ENCODE peak calls at places on chromosome 3, in ten cellular contexts. J, H, R, U, Z, W, L, I, Y and P are unnamed samples. For H3K4me1, the result is how much of the 10 kb centered on the place peaks cover.

GRCh38 chr3:60202052-60202753 is 1049.0 kb downstream of the FHIT start:
- DNase-seq in Z (no peak), H (no peak), I (no peak), W (no peak), R (no peak), U (no peak), J (no peak), Y (no peak), L (no peak), P (no peak)

GRCh38 chr3:108698461-108698860 is 58.7 kb downstream of the RETNLB start:
- DNase-seq in L (no peak), R (no peak), H (no peak), W (no peak), I (no peak), Y (no peak), J (no peak), Z (no peak), U (no peak), P (no peak)

GRCh38 chr3:161884830-161885229 is 388.2 kb downstream of the OTOL1 start:
- DNase-seq in W (no peak), Y (no peak), I (no peak), L (no peak), R (no peak), U (no peak), Z (no peak), H (no peak), J (no peak), P (no peak)

GRCh38 chr3:39491733-39492350 is 24.4 kb downstream of the MOBP start:
- DNase-seq in I (no peak), W (no peak), H (no peak), Z (no peak), L (no peak), Y (no peak), J (no peak), R (no peak), U (no peak), P (no peak)

GRCh38 chr3:189766416-189766815 is 135.2 kb downstream of the TP63 start:
- DNase-seq in W (no peak), H (no peak), L (no peak), Z (no peak), J (no peak), I (no peak), Y (no peak), U (no peak), R (no peak), P (no peak)

GRCh38 chr3:140545756-140546155 is 132.1 kb upstream of the TRIM42 start:
- DNase-seq in L (no peak), H (no peak), Z (no peak), Y (no peak), I (no peak), J (no peak), W (no peak), U (no peak), R (no peak), P (no peak)

GRCh38 chr3:8938021-8938420 is 25.3 kb downstream of the RAD18 start:
- DNase-seq in R (no peak), L (no peak), J (no peak), U (no peak), Z (no peak), I (no peak), H (peak), Y (no peak), W (no peak), P (no peak)

GRCh38 chr3:64501298-64501906 is 186.4 kb downstream of the ADAMTS9 start:
- DNase-seq in R (no peak), L (no peak), H (peak), U (no peak), J (no peak), I (no peak), W (no peak), Z (no peak), Y (no peak), P (no peak)

GRCh38 chr3:36540898-36541518 is 160.7 kb downstream of the STAC start:
- DNase-seq in R (peak), Y (no peak), I (no peak), H (peak), Z (no peak), W (no peak), J (no peak), U (no peak), L (no peak), P (no peak)

GRCh38 chr3:10556312-10556711 is 50.9 kb upstream of the ATP2B2 start:
- DNase-seq in L (no peak), I (no peak), U (no peak), R (peak), W (no peak), Y (no peak), H (no peak), Z (no peak), J (no peak), P (no peak)

GRCh38 chr3:7917443-7918151 is 584.0 kb upstream of the LMCD1 start:
- DNase-seq in W (no peak), I (no peak), J (no peak), H (no peak), R (no peak), Y (no peak), L (no peak), Z (no peak), U (no peak), P (no peak)

GRCh38 chr3:194080473-194080872 is 55.5 kb upstream of the HES1 start:
- DNase-seq in H (no peak), W (peak), U (no peak), I (no peak), L (no peak), Y (no peak), J (no peak), Z (peak), R (no peak), P (no peak)
- H3K4me1 ChIP-seq in H (under half), W (under half), U (under half), I (under half), L (under half), Y (under half), J (under half), Z (under half), R (under half), P (under half)

GRCh38 chr3:195153653-195154052 is 117.3 kb downstream of the XXYLT1 start:
- DNase-seq in W (no peak), Y (no peak), U (no peak), L (no peak), R (no peak), H (peak), Z (no peak), J (no peak), I (no peak), P (no peak)

GRCh38 chr3:195154111-195154791 is 116.7 kb downstream of the XXYLT1 start:
- DNase-seq in Y (no peak), U (no peak), I (no peak), R (no peak), L (no peak), H (peak), W (no peak), Z (no peak), J (no peak), P (no peak)

GRCh38 chr3:195151402-195151801 is 119.6 kb downstream of the XXYLT1 start:
- DNase-seq in J (no peak), I (no peak), W (no peak), L (no peak), R (no peak), U (no peak), Z (no peak), Y (no peak), H (no peak), P (no peak)

GRCh38 chr3:195151866-195152526 is 119.0 kb downstream of the XXYLT1 start:
- DNase-seq in L (no peak), Y (no peak), I (no peak), W (no peak), U (no peak), R (no peak), J (no peak), H (peak), Z (no peak), P (no peak)

GRCh38 chr3:195153121-195153520 is 117.8 kb downstream of the XXYLT1 start:
- DNase-seq in I (no peak), Y (no peak), Z (no peak), J (no peak), R (peak), L (peak), H (peak), U (no peak), W (no peak), P (no peak)
- H3K27ac ChIP-seq in I (peak), Y (peak), Z (no peak), J (peak), R (no peak), L (peak), H (peak), U (no peak), W (peak), P (peak)

DNA sequence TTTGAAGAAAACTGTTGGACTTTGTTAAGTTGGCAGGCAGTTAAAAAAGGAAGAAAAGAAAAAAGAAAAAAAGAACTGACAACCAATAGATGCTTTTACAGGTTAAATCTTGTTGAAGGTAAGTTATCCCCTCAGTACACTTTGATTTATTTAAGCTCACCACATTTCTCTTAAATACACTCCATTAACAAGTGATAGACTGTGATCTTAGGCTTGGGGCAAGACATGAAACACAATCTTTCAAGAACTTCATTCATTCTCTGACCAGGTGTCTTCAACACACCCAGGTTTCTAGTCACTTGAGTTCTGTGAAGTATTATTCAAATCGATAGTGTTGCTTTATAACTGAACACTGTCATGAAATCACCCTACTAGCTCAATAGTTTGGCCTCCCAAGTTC is 751.9 kb downstream of the ROBO1 start:
- DNase-seq in R (no peak), U (no peak), L (no peak), I (no peak), H (no peak), J (no peak), Y (no peak), Z (no peak), W (no peak), P (no peak)
- H3K4me1 ChIP-seq in R (under half), U (under half), L (under half), I (under half), H (under half), J (under half), Y (under half), Z (under half), W (under half), P (under half)

GRCh38 chr3:11612515-11613184 is 31.1 kb downstream of the VGLL4 start:
- DNase-seq in H (no peak), R (no peak), Y (no peak), Z (no peak), L (no peak), J (no peak), W (no peak), I (no peak), U (no peak), P (peak)

GRCh38 chr3:11613319-11613718 is 30.4 kb downstream of the VGLL4 start:
- DNase-seq in W (no peak), U (no peak), Y (peak), Z (no peak), I (no peak), J (no peak), L (no peak), R (no peak), H (no peak), P (no peak)

GRCh38 chr3:11611271-11611893 is 32.3 kb downstream of the VGLL4 start:
- DNase-seq in I (no peak), J (no peak), H (no peak), Z (no peak), Y (no peak), L (no peak), W (no peak), R (no peak), U (no peak), P (no peak)

GRCh38 chr3:11616551-11616950 is 27.2 kb downstream of the VGLL4 start:
- DNase-seq in U (no peak), H (no peak), I (no peak), J (no peak), W (no peak), L (no peak), Y (no peak), R (no peak), Z (no peak), P (no peak)

GRCh38 chr3:11613851-11614491 is 29.7 kb downstream of the VGLL4 start:
- DNase-seq in R (no peak), W (peak), I (no peak), H (no peak), U (no peak), J (no peak), Z (no peak), L (no peak), Y (peak), P (no peak)
- H3K27ac ChIP-seq in R (no peak), W (no peak), I (peak), H (no peak), U (no peak), J (no peak), Z (no peak), L (no peak), Y (peak), P (no peak)

DNA sequence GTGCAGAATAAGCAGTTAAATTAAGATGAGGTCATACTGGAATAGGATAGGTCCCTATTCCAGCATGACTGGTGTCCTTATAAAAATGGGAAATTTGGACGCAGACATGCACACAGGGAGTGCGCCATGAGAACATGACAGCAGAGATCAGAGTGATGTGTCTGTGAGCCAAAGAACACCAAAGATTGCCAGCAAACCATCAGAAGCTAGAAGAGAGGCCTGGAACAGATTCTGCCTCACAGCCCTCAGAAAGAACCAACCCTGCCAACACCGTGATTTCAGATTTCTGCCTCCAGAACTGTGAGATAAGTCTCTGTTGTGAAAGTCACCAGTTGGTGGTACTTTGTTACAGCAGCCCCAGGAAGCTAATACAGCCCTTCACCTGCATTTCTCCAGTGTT is 34.7 kb downstream of the EPHB1 start:
- DNase-seq in I (no peak), Z (no peak), W (no peak), H (no peak), R (no peak), U (no peak), J (no peak), L (no peak), Y (no peak), P (no peak)
- H3K4me1 ChIP-seq in I (under half), Z (under half), W (under half), H (under half), R (under half), U (under half), J (under half), L (under half), Y (under half), P (under half)

GRCh38 chr3:75237041-75237775 is 426.9 kb upstream of the FRG2C start:
- DNase-seq in L (no peak), Z (no peak), J (no peak), Y (no peak), R (no peak), W (no peak), I (no peak), H (no peak), U (no peak), P (no peak)

GRCh38 chr3:75242012-75242411 is 422.1 kb upstream of the FRG2C start:
- DNase-seq in Y (no peak), I (no peak), L (no peak), U (no peak), R (no peak), H (no peak), J (no peak), Z (no peak), W (no peak), P (no peak)
- H3K27ac ChIP-seq in Y (no peak), I (no peak), L (no peak), U (no peak), R (no peak), H (no peak), J (no peak), Z (no peak), W (peak), P (no peak)

GRCh38 chr3:134061401-134061800 is 31.7 kb upstream of the SLCO2A1 start:
- DNase-seq in I (no peak), Z (no peak), U (no peak), R (no peak), W (no peak), Y (no peak), H (no peak), J (no peak), L (no peak), P (peak)

GRCh38 chr3:134059680-134060560 is 30.2 kb upstream of the SLCO2A1 start:
- DNase-seq in Z (no peak), H (peak), J (peak), R (no peak), U (no peak), Y (no peak), W (no peak), I (no peak), L (no peak), P (no peak)

GRCh38 chr3:134058728-134059601 is 29.2 kb upstream of the SLCO2A1 start:
- DNase-seq in J (no peak), Z (peak), R (no peak), Y (no peak), U (no peak), I (no peak), H (no peak), W (no peak), L (no peak), P (peak)

GRCh38 chr3:134064081-134064480 is 34.4 kb upstream of the SLCO2A1 start:
- DNase-seq in R (no peak), Y (no peak), J (no peak), U (no peak), W (no peak), Z (no peak), I (no peak), H (no peak), L (no peak), P (no peak)

DNA sequence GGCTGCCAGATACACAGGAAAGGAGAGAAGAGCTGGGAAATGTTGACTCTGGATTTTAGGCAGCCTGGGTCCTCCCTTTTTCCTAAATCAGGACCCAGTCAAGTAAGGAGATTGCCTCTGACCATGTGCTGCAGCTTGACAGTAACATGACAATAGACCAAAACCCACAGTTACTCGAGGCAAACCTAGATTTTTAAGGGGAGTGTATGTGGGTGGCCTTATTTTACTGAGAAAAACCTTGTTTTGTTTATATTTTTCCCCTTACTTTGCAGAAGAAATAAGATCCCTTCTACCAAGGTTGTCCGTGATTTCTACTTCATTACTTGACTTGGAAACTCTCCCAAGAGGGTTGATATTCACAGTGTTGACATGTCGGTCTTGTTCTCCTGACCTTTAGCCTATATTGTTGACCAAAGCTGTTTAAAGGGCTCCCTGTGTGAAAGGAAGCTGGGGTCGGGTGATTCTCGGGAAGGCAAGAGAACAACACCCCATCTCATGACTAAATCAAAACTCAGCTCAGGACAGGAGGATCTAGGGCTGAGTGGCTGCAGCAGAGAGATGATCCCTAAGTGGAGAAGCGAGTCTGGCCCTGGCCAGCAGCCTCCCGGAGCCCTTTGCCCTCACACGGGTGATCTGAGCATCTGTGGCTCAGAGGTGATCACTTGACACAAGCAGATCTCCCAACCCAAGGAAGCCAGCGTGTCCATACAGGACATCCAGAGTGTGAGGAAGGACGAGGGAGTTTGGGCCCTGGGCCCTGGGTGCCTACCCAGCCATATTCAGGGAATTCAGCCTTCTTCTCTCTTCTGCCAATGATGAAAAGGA is 31.0 kb upstream of the SLCO2A1 start:
- DNase-seq in H (peak), Z (no peak), Y (no peak), I (no peak), J (no peak), U (no peak), W (no peak), R (no peak), L (no peak), P (peak)
- H3K4me1 ChIP-seq in H (under half), Z (under half), Y (under half), I (under half), J (under half), U (under half), W (under half), R (under half), L (under half), P (under half)

DNA sequence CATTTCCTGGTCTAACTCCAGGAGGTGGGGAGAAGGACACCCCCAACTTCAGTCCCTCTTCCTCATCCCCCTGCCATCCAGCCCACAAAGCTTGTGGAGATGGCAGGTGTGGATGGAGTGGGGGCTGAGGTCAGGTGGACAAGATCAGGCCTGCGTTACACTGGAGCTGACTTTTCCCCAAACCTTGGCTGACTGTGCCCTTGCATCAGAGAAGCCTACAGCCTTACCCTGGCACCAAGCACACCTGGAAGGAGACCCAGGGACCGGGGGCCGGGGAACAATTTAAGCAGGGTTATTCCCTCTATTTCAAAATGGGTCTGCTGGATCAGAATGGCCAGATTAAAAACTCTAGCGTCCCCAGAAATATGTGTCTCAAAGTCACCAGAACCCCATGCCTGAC is 14.4 kb downstream of the TNK2 start:
- DNase-seq in U (no peak), L (no peak), H (no peak), Z (no peak), J (no peak), R (no peak), W (no peak), I (no peak), Y (peak), P (no peak)
- H3K27ac ChIP-seq in U (no peak), L (peak), H (no peak), Z (peak), J (no peak), R (no peak), W (no peak), I (peak), Y (peak), P (no peak)

DNA sequence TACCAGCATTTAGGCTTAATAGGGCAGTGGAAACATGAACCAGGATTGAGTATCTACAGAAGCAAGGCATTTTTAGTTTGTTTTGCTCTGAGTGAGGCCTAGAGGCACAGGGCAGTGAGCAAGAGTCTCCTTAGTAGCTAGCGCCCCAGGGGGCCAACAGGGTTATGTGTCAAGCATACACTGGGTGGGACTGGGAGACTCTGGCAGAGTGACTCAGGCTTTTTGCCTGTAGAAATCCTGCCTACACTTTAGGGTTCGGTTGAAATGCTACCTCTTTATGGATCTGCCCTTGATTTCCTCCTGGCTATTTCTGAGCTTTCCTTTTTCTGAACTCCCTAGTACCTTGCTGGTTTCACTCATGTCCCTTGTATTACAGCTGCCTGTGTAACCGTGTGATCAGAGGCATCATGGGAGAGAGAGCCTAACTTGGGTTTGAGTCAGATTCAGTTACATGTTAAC is 72.2 kb downstream of the TOP2B start:
- DNase-seq in I (peak), L (peak), Y (peak), R (no peak), H (peak), W (no peak), Z (no peak), J (no peak), U (no peak), P (no peak)
- H3K4me1 ChIP-seq in I (under half), L (under half), Y (under half), R (under half), H (under half), W (under half), Z (under half), J (under half), U (under half), P (under half)